ENCODE peak calls at places on chromosome 9, in four cellular contexts. A is spleen, M is fibroblast of pulmonary artery, R is uterus. B is an unnamed sample.

GRCh38 chr9:133703571-133704399 is 34.4 kb downstream of the SARDH start:
- DNase-seq in A (peak; percentile 67), M (no peak), R (no peak), B (no peak)

GRCh38 chr9:125486109-125486508 is 220.9 kb downstream of the MAPKAP1 start:
- DNase-seq in A (no peak), M (no peak), R (no peak), B (no peak)

GRCh38 chr9:38066907-38067610 is 2.0 kb downstream of the SHB start:
- DNase-seq in A (peak; percentile 83), M (peak; percentile 46), R (peak; percentile 58), B (peak; percentile 63)

GRCh38 chr9:130675396-130675795 is 11.0 kb downstream of the PRDM12 start:
- DNase-seq in A (no peak), M (no peak), R (no peak), B (no peak)

GRCh38 chr9:135650408-135650807 is 11.1 kb upstream of the GLT6D1 start:
- DNase-seq in A (no peak), M (no peak), R (no peak), B (no peak)

GRCh38 chr9:1222511-1222910 is 172.4 kb downstream of the DMRT2 start:
- DNase-seq in A (no peak), M (no peak), R (no peak), B (no peak)

GRCh38 chr9:99239341-99240055 is 17.4 kb downstream of the SEC61B start:
- DNase-seq in A (no peak), M (peak; percentile 42), R (no peak), B (no peak)

GRCh38 chr9:5044160-5044559 is 59.1 kb downstream of the JAK2 start:
- DNase-seq in A (no peak), M (no peak), R (no peak), B (no peak)

GRCh38 chr9:137880976-137881530 is 3.5 kb downstream of the CACNA1B start:
- DNase-seq in A (no peak), M (no peak), R (no peak), B (no peak)

GRCh38 chr9:70597886-70598285 is 183.4 kb upstream of the KLF9 start:
- DNase-seq in A (no peak), M (no peak), R (no peak), B (no peak)

GRCh38 chr9:6567140-6567591 is 78.4 kb downstream of the GLDC start:
- DNase-seq in A (no peak), M (peak; percentile 93), R (no peak), B (no peak)

GRCh38 chr9:105329729-105330082 is 85.3 kb downstream of the SLC44A1 start:
- DNase-seq in A (no peak), M (peak; percentile 54), R (no peak), B (no peak)

GRCh38 chr9:130689937-130690700 is 3.5 kb upstream of the EXOSC2 start:
- DNase-seq in A (no peak), M (peak; percentile 95), R (peak; percentile 93), B (peak; percentile 86)

GRCh38 chr9:132776268-132776667 is 101.8 kb downstream of the AK8 start:
- DNase-seq in A (no peak), M (no peak), R (no peak), B (no peak)

GRCh38 chr9:76646249-76646648 is 118.0 kb upstream of the PCA3 start:
- DNase-seq in A (no peak), M (peak; percentile 22), R (no peak), B (no peak)

GRCh38 chr9:76713371-76713770 is 50.9 kb upstream of the PCA3 start:
- DNase-seq in A (no peak), M (no peak), R (no peak), B (no peak)

GRCh38 chr9:68552700-68553099 is 12.0 kb upstream of the TMEM252 start:
- DNase-seq in A (no peak), M (peak; percentile 16), R (no peak), B (no peak)

DNA sequence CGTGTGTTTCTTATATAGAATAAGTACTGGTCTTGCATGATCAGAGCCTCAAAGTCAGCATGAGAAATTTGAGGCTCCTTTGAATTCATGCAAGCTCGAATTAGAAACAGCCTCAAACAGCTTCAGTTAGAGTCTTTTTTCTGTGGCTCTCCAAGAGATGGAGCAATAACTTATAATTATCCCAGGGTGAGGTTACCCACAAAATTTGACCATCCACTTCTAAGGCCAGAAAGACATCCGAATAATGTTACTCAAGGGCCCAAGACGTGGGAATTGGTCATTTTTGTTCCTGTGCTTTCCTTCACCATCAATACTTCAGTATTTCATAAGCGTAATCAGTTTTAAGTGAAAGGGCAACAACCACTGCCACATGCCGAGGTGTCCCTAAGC is 89.7 kb downstream of the DAPK1 start:
- DNase-seq in A (no peak), M (no peak), R (no peak), B (no peak)
- H3K4me3 ChIP-seq in A (no peak overlapping the region), M (no peak overlapping the region), R (no peak overlapping the region), B (no peak overlapping the region)

GRCh38 chr9:93345630-93346239 is 105.8 kb upstream of the FAM120A start:
- DNase-seq in A (no peak), M (no peak), R (no peak), B (no peak)
- H3K4me3 ChIP-seq in A (peak overlapping the region; percentile 45), M (no peak overlapping the region), R (peak overlapping the region; percentile 19), B (peak overlapping the region; percentile 12)

DNA sequence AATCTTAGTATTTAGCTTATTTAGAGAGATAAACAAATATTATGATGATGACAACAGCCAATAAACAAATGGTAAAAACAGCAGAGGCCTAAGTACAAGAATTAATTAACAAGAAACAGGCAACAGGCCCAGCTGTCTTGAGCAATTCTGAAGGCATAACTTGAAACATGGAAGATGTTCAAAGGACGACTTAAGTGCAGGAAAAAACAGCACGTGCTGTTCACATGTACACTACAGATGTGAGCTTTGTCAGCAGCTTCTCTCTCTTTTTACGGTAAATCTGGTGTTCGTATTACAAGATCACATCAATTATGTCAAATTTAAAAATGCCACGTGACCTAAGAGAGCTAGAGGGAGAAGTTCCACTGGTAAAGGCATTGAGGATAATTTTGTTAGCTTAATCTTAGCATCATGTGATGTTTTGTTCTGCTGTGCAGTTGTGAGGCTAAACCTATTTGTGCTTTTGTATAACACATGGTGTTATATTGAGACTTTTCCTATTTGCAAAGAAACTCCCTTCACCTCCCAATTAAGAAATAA is 281.2 kb downstream of the PSAT1 start:
- DNase-seq in A (no peak), M (no peak), R (peak; percentile 24), B (no peak)
- H3K4me3 ChIP-seq in A (no peak overlapping the region), M (no peak overlapping the region), R (no peak overlapping the region), B (no peak overlapping the region)

DNA sequence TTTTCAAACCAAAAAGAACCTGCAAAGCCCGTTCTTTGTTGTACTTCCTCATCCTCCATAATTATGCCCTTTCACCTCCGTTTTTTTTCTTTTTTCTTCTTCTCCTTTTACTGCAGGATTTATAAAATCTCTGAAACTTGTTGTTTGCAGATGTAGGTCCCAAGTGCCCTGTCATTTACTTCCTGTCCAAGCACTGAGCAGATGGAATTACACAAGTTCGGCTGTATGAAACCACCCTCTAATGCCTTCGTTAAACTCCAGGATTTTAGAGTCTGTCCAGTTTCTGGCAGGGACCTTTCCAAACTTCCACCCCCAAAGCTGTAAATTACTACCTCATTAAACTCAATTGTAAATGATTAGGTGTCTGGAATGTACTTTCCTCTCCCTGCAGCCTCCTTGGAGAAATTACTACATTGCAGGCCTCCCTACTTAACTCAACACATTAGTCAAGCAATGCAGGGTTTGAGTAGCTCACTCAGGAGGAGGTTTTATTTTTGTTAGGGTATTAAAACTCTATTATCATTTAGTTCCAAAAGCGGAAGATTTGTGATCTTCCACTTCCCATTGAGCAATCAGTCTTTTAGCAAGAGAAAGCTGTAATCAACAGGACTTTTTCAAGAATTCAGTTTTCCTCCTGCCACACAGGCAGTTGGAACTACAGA is 125.6 kb upstream of the LPAR1 start:
- DNase-seq in A (no peak), M (peak; percentile 40), R (peak; percentile 38), B (no peak)
- H3K4me3 ChIP-seq in A (no peak overlapping the region), M (no peak overlapping the region), R (no peak overlapping the region), B (no peak overlapping the region)

GRCh38 chr9:114619205-114619758 is 8.2 kb downstream of the TMEM268 start:
- DNase-seq in A (no peak), M (no peak), R (no peak), B (peak; percentile 48)
- H3K4me3 ChIP-seq in A (peak overlapping the region; percentile 13), M (no peak overlapping the region), R (no peak overlapping the region), B (no peak overlapping the region)

DNA sequence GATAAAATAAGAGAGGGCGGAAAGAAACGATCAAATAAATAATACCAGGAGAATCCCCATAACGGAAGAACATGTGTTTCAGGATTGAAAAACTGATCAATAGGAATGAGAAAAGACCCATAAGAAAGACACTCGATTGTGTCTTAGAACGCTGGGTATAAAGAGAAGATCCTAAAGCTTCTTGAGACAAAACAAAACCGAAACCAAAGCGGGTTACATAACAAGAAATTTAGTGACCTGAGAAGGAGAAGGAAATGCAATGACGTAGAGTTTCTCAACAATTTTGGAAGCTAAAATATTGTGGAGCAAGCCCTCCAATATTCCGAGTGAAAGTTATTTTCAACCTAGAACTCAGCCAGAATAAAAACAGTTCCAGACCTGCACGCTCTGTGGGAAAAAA is 81.8 kb upstream of the FREM1 start:
- DNase-seq in A (no peak), M (no peak), R (no peak), B (no peak)
- H3K4me3 ChIP-seq in A (no peak overlapping the region), M (no peak overlapping the region), R (no peak overlapping the region), B (no peak overlapping the region)

GRCh38 chr9:78295731-78296130 is 1.2 kb upstream of the PSAT1 start:
- DNase-seq in A (no peak), M (no peak), R (no peak), B (no peak)
- H3K4me3 ChIP-seq in A (no peak overlapping the region), M (peak overlapping the region; percentile 86), R (no peak overlapping the region), B (no peak overlapping the region)

GRCh38 chr9:21336467-21336866 is 1.3 kb upstream of the KLHL9 start:
- DNase-seq in A (no peak), M (no peak), R (no peak), B (no peak)

GRCh38 chr9:21334603-21334968 is 618 bp downstream of the KLHL9 start:
- DNase-seq in A (no peak), M (peak; percentile 34), R (no peak), B (no peak)

GRCh38 chr9:21326526-21327139 is 8.6 kb downstream of the KLHL9 start:
- DNase-seq in A (no peak), M (peak; percentile 65), R (no peak), B (no peak)

GRCh38 chr9:21334969-21335632 is at the start of gene KLHL9:
- DNase-seq in A (peak; percentile 95), M (peak; percentile 95), R (peak; percentile 93), B (peak; percentile 93)

GRCh38 chr9:21331676-21332402 is 3.4 kb downstream of the KLHL9 start:
- DNase-seq in A (no peak), M (no peak), R (no peak), B (no peak)
- H3K4me3 ChIP-seq in A (peak overlapping the region; percentile 4), M (peak overlapping the region; percentile 10), R (no peak overlapping the region), B (no peak overlapping the region)

B was measured in lung.